ENCODE peak calls at places on chromosomes 12 and 14, in seven cellular contexts. W, L, O, V, N, K and M are unnamed samples.

GRCh38 chr12:20646239-20646827 is 48.8 kb upstream of the SLCO1C1 start:
- DNase-seq in W (peak), L (no peak), O (no peak), V (no peak), N (no peak), K (peak), M (peak)

GRCh38 chr12:1805441-1806081 is 14.8 kb upstream of the LRTM2 start:
- DNase-seq in W (no peak), L (no peak), O (no peak), V (no peak), N (no peak), K (no peak), M (no peak)

GRCh38 chr12:102992297-102992696 is 34.8 kb downstream of the ASCL1 start:
- DNase-seq in W (no peak), L (no peak), O (no peak), V (no peak), N (no peak), K (no peak), M (no peak)

GRCh38 chr12:104042580-104042979 is 7.4 kb downstream of the GLT8D2 start:
- DNase-seq in W (no peak), L (no peak), O (no peak), V (no peak), N (no peak), K (no peak), M (no peak)

GRCh38 chr12:133105620-133106019 is 24.5 kb downstream of the ZNF891 start:
- DNase-seq in W (no peak), L (no peak), O (no peak), V (no peak), N (no peak), K (peak), M (peak)

GRCh38 chr12:118582863-118583262 is 206.5 kb downstream of the SUDS3 start:
- DNase-seq in W (no peak), L (no peak), O (no peak), V (peak), N (no peak), K (no peak), M (peak)

GRCh38 chr14:90630407-90630806 is 185.8 kb downstream of the TTC7B start:
- DNase-seq in W (no peak), L (no peak), O (no peak), V (peak), N (no peak), K (peak), M (no peak)

GRCh38 chr14:76924363-76925151 is 98.3 kb downstream of the LRRC74A start:
- DNase-seq in W (no peak), L (peak), O (peak), V (no peak), N (peak), K (peak), M (peak)

GRCh38 chr12:123164222-123164621 is 13.3 kb upstream of the PITPNM2 start:
- DNase-seq in W (no peak), L (no peak), O (no peak), V (no peak), N (no peak), K (no peak), M (no peak)

GRCh38 chr12:43758247-43758727 is 303 bp downstream of the PUS7L start:
- DNase-seq in W (peak), L (peak), O (no peak), V (peak), N (peak), K (no peak), M (peak)

GRCh38 chr12:105948331-105948730 is 190.4 kb downstream of the NUAK1 start:
- DNase-seq in W (peak), L (no peak), O (no peak), V (no peak), N (no peak), K (no peak), M (no peak)

GRCh38 chr14:72613196-72613974 is 280.5 kb downstream of the DPF3 start:
- DNase-seq in W (no peak), L (no peak), O (peak), V (no peak), N (peak), K (peak), M (no peak)

GRCh38 chr12:88339966-88340365 is 197.9 kb downstream of the TMTC3 start:
- DNase-seq in W (peak), L (no peak), O (no peak), V (no peak), N (no peak), K (peak), M (no peak)

GRCh38 chr14:51448831-51449665 is 202.7 kb upstream of the FRMD6 start:
- DNase-seq in W (peak), L (no peak), O (no peak), V (no peak), N (no peak), K (peak), M (no peak)

GRCh38 chr12:110704231-110704630 is 15.3 kb upstream of the HVCN1 start:
- DNase-seq in W (no peak), L (no peak), O (no peak), V (peak), N (no peak), K (no peak), M (no peak)

GRCh38 chr12:109462868-109463692 is 14.0 kb downstream of the KCTD10 start:
- DNase-seq in W (peak), L (no peak), O (peak), V (peak), N (no peak), K (peak), M (peak)

GRCh38 chr14:30681752-30682355 is 59.7 kb downstream of the SCFD1 start:
- DNase-seq in W (peak), L (no peak), O (no peak), V (no peak), N (no peak), K (peak), M (peak)

GRCh38 chr12:91991397-91992187 is 154.1 kb downstream of the BTG1 start:
- DNase-seq in W (no peak), L (no peak), O (no peak), V (no peak), N (no peak), K (no peak), M (peak)

GRCh38 chr12:130747867-130748740 is 32.0 kb upstream of the RIMBP2 start:
- DNase-seq in W (peak), L (peak), O (peak), V (peak), N (peak), K (peak), M (peak)

GRCh38 chr12:47415054-47415453 is 290.8 kb downstream of the RPAP3 start:
- DNase-seq in W (peak), L (no peak), O (no peak), V (no peak), N (no peak), K (no peak), M (no peak)

GRCh38 chr12:109385339-109386078 is 37.8 kb downstream of the MYO1H start:
- DNase-seq in W (peak), L (peak), O (no peak), V (peak), N (no peak), K (peak), M (peak)

GRCh38 chr12:7411343-7411742 is 32.6 kb downstream of the CD163L1 start:
- DNase-seq in W (no peak), L (no peak), O (peak), V (no peak), N (no peak), K (no peak), M (peak)

GRCh38 chr12:91729543-91729942 is 416.1 kb downstream of the BTG1 start:
- DNase-seq in W (no peak), L (no peak), O (no peak), V (no peak), N (no peak), K (no peak), M (no peak)

GRCh38 chr12:106226884-106227640 is 20.8 kb downstream of the CKAP4 start:
- DNase-seq in W (peak), L (peak), O (peak), V (peak), N (no peak), K (peak), M (peak)

GRCh38 chr14:20631821-20632389 is 9.6 kb downstream of the OR6S1 start:
- DNase-seq in W (peak), L (no peak), O (peak), V (peak), N (peak), K (peak), M (peak)

GRCh38 chr14:91607322-91608047 is 97.4 kb upstream of the PPP4R3A start:
- DNase-seq in W (no peak), L (no peak), O (no peak), V (no peak), N (no peak), K (no peak), M (no peak)

GRCh38 chr14:81252278-81252677 is 31.5 kb upstream of the GTF2A1 start:
- DNase-seq in W (no peak), L (no peak), O (no peak), V (no peak), N (no peak), K (no peak), M (peak)

GRCh38 chr14:89190779-89191513 is 226.1 kb downstream of the FOXN3 start:
- DNase-seq in W (no peak), L (peak), O (peak), V (peak), N (no peak), K (peak), M (peak)

GRCh38 chr14:106044949-106045596 is 518.7 kb downstream of the TMEM121 start:
- DNase-seq in W (no peak), L (no peak), O (no peak), V (peak), N (peak), K (no peak), M (peak)

GRCh38 chr12:124520896-124521295 is 46.5 kb downstream of the NCOR2 start:
- DNase-seq in W (no peak), L (no peak), O (no peak), V (no peak), N (no peak), K (no peak), M (no peak)

GRCh38 chr12:53560912-53561589 is 53.8 kb upstream of the NPFF start:
- DNase-seq in W (no peak), L (no peak), O (no peak), V (no peak), N (no peak), K (peak), M (no peak)

GRCh38 chr12:53558631-53559030 is 51.3 kb upstream of the NPFF start:
- DNase-seq in W (no peak), L (no peak), O (no peak), V (no peak), N (no peak), K (no peak), M (no peak)

GRCh38 chr12:53561590-53561953 is 54.3 kb upstream of the NPFF start:
- DNase-seq in W (peak), L (no peak), O (no peak), V (no peak), N (no peak), K (peak), M (no peak)

GRCh38 chr12:53563452-53563851 is 56.2 kb upstream of the NPFF start:
- DNase-seq in W (no peak), L (no peak), O (no peak), V (no peak), N (no peak), K (no peak), M (no peak)

GRCh38 chr12:53560386-53560785 is 53.1 kb upstream of the NPFF start:
- DNase-seq in W (peak), L (no peak), O (no peak), V (no peak), N (no peak), K (peak), M (no peak)
- H3K4ac ChIP-seq in W (no peak), L (no peak), O (no peak), V (no peak), N (no peak), K (no peak), M (no peak)

DNA sequence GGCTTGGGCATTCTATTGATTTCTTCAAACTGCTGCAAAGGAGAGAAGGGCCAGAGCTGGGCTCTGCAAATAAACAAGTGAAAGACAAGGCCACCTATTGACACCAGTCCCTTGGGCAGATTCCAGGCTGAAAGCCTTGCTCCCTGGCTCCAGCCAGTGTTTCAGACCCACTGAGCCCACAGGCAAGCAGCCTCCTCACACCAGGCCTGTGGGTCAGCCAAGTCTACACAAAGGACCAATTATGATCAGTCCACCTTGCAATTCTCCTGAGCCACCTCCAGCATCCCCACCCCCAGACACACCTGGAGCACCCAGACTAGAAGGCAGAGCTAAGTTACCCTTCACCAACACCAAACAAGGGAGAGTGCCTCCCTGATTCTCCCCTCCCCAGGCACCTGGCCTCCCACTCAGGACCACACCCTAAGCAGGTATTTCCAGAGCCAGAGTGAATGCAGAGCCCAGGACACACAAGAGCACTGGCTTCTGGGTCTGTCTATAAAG is 13.8 kb downstream of the ACTN1 start:
- DNase-seq in W (no peak), L (no peak), O (no peak), V (no peak), N (no peak), K (no peak), M (no peak)
- H2BK5ac ChIP-seq in W (no peak), L (no peak), O (no peak), V (no peak), N (peak), K (no peak), M (no peak)

GRCh38 chr14:95226801-95227200 is 69.5 kb upstream of the DICER1 start:
- DNase-seq in W (no peak), L (no peak), O (no peak), V (no peak), N (no peak), K (no peak), M (no peak)
- H3K4ac ChIP-seq in W (no peak), L (no peak), O (no peak), V (no peak), N (no peak), K (no peak), M (no peak)

GRCh38 chr12:90497923-90498545 is 456.9 kb downstream of the CCER1 start:
- DNase-seq in W (no peak), L (no peak), O (no peak), V (no peak), N (no peak), K (no peak), M (no peak)
- H2BK5ac ChIP-seq in W (no peak), L (no peak), O (no peak), V (no peak), N (no peak), K (no peak), M (no peak)

DNA sequence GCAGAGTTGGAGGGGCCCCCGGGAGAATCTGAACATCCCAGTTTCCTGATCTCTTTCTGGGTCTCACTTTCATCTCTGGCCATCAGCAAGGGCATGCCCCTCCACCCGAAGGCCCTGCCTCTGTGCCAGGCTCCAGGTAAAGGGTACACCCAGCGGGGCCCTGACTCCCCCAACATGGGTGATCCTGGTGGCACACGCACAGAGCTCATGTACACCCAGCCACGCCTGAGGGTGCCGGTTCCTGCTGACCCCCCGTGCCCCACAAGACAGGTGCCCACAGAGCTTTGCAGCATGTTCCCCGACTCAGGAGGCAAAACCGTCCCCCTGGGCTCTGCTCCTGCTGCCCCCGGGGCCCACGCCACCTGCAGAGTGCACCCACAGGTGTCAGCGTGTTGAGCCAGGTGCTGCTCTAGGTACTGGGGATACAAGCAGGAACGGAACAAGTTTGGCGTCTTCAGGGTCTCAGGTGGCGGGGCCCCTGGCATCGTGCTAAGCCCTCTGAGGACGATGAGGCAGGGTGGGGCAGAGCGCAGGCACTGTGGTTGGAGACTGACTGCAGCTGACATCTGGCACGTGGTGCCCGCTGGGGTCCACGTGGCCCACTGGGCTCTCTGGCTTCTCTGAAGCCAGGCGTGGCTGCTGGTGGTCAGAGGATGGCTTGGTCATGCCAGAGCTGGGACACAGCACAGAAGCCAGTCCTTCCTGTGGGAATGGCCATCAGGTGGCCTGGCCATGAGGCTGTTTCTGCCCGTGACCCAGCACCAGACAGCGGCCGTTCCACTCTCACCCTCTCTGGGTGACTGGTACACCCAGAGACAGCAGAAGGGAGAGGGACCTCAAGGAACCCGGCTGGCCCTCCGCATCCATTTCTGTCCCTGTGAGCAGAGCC is 13.8 kb downstream of the BAG5 start:
- DNase-seq in W (no peak), L (no peak), O (no peak), V (no peak), N (no peak), K (no peak), M (no peak)
- H3K4ac ChIP-seq in W (no peak), L (peak), O (no peak), V (no peak), N (no peak), K (no peak), M (no peak)